ENCODE peak calls at places on chromosomes 12 and 14, in four cellular contexts. E is astrocyte, A is RPMI7951, S is GF-D8. V is an unnamed sample.

GRCh38 chr14:32246751-32247150 is 43.7 kb upstream of the RNU6-8 start:
- DNase-seq in E (no peak), A (no peak), S (no peak), V (no peak)

GRCh38 chr14:80926706-80927384 is 14.7 kb downstream of the CEP128 start:
- DNase-seq in E (peak), A (peak), S (no peak), V (no peak)

GRCh38 chr12:66929121-66929520 is 250.2 kb upstream of the GRIP1 start:
- DNase-seq in E (no peak), A (no peak), S (no peak), V (no peak)

GRCh38 chr14:105528859-105529505 is 2.6 kb downstream of the TMEM121 start:
- DNase-seq in E (no peak), A (no peak), S (no peak), V (no peak)

GRCh38 chr12:76890407-76891143 is 11.8 kb upstream of the CSRP2 start:
- DNase-seq in E (no peak), A (no peak), S (no peak), V (no peak)

GRCh38 chr12:67182551-67182950 is 86.6 kb upstream of the CAND1 start:
- DNase-seq in E (no peak), A (no peak), S (no peak), V (no peak)

GRCh38 chr12:43578782-43579181 is 26.8 kb upstream of the ADAMTS20 start:
- DNase-seq in E (peak), A (no peak), S (no peak), V (no peak)

GRCh38 chr12:94227066-94227465 is 78.7 kb downstream of the PLXNC1 start:
- DNase-seq in E (no peak), A (no peak), S (no peak), V (no peak)

GRCh38 chr12:70317781-70318180 is 48.3 kb upstream of the KCNMB4 start:
- DNase-seq in E (peak), A (no peak), S (no peak), V (peak)

GRCh38 chr12:69903548-69903947 is 78.5 kb downstream of the MYRFL start:
- DNase-seq in E (no peak), A (no peak), S (no peak), V (no peak)

GRCh38 chr14:63904724-63905123 is 51.9 kb downstream of the SYNE2 start:
- DNase-seq in E (no peak), A (no peak), S (no peak), V (no peak)

GRCh38 chr12:111175404-111175803 is 193.5 kb downstream of the PHETA1 start:
- DNase-seq in E (no peak), A (no peak), S (no peak), V (no peak)

GRCh38 chr12:73798523-73798922 is 739.1 kb upstream of the ATXN7L3B start:
- DNase-seq in E (no peak), A (no peak), S (no peak), V (no peak)

V was measured in SIG-M5.